ENCODE peak calls at places on chromosomes 16 and 17, in five cellular contexts. Y, N, U, P and L are unnamed samples.
A peak's percentile ranks its signal among the peaks of the same experiment; 100 is the strongest.

GRCh38 chr17:55175788-55176425 is 88.9 kb upstream of the HLF start:
- DNase-seq in Y (no peak), N (no peak), U (no peak), P (no peak), L (no peak)

GRCh38 chr16:28927815-28928214 is 2.8 kb upstream of the RABEP2 start:
- DNase-seq in Y (no peak), N (no peak), U (no peak), P (no peak), L (no peak)

GRCh38 chr17:60311186-60311585 is 80.7 kb downstream of the USP32 start:
- DNase-seq in Y (no peak), N (no peak), U (no peak), P (no peak), L (no peak)

GRCh38 chr17:76643553-76644148 is at the start of gene ST6GALNAC1:
- DNase-seq in Y (no peak), N (no peak), U (no peak), P (no peak), L (no peak)

GRCh38 chr17:61340431-61340830 is 59.2 kb upstream of the TBX2 start:
- DNase-seq in Y (no peak), N (no peak), U (no peak), P (no peak), L (no peak)

GRCh38 chr17:27519550-27519949 is 63.3 kb downstream of the KSR1 start:
- DNase-seq in Y (no peak), N (no peak), U (no peak), P (no peak), L (no peak)

GRCh38 chr17:43608313-43608712 is 53.4 kb downstream of the MEOX1 start:
- DNase-seq in Y (no peak), N (no peak), U (no peak), P (no peak), L (no peak)

GRCh38 chr17:80224683-80225082 is 4.5 kb downstream of the SLC26A11 start:
- DNase-seq in Y (no peak), N (no peak), U (no peak), P (no peak), L (peak; percentile 59)

GRCh38 chr16:66274335-66275110 is 92.0 kb upstream of the CDH5 start:
- DNase-seq in Y (no peak), N (peak; percentile 50), U (no peak), P (no peak), L (no peak)

GRCh38 chr17:65079489-65079900 is 23.0 kb upstream of the GNA13 start:
- DNase-seq in Y (peak; percentile 33), N (no peak), U (no peak), P (no peak), L (no peak)

GRCh38 chr17:9475259-9475658 is 100.4 kb downstream of the STX8 start:
- DNase-seq in Y (peak; percentile 60), N (no peak), U (no peak), P (no peak), L (no peak)

GRCh38 chr16:50666658-50667496 is 14.2 kb downstream of the SNX20 start:
- DNase-seq in Y (no peak), N (peak; percentile 82), U (no peak), P (no peak), L (no peak)

GRCh38 chr17:58277107-58277506 is 3.6 kb downstream of the MPO start:
- DNase-seq in Y (no peak), N (peak; percentile 43), U (no peak), P (peak; percentile 9), L (no peak)

GRCh38 chr17:80956321-80957190 is 35.1 kb upstream of the CHMP6 start:
- DNase-seq in Y (no peak), N (no peak), U (no peak), P (no peak), L (no peak)

GRCh38 chr17:50618300-50618699 is 16.4 kb upstream of the ABCC3 start:
- DNase-seq in Y (no peak), N (no peak), U (no peak), P (no peak), L (no peak)

GRCh38 chr16:85306071-85306792 is 194.0 kb upstream of the CIBAR2 start:
- DNase-seq in Y (peak; percentile 59), N (peak; percentile 88), U (peak; percentile 32), P (no peak), L (peak; percentile 89)

GRCh38 chr17:31389673-31390381 is 1.6 kb upstream of the RAB11FIP4 start:
- DNase-seq in Y (no peak), N (peak; percentile 55), U (no peak), P (no peak), L (no peak)

GRCh38 chr17:4747847-4748246 is 8.1 kb upstream of the CXCL16 start:
- DNase-seq in Y (peak; percentile 16), N (no peak), U (no peak), P (no peak), L (no peak)

GRCh38 chr17:16287563-16288027 is 65.7 kb downstream of the CENPV start:
- DNase-seq in Y (no peak), N (no peak), U (peak; percentile 64), P (no peak), L (no peak)

GRCh38 chr17:8126306-8127066 is 2.6 kb upstream of the HES7 start:
- DNase-seq in Y (no peak), N (peak; percentile 84), U (no peak), P (no peak), L (no peak)

GRCh38 chr17:27379863-27380533 is 76.2 kb upstream of the KSR1 start:
- DNase-seq in Y (peak; percentile 20), N (no peak), U (no peak), P (no peak), L (no peak)

GRCh38 chr16:46947900-46948547 is 25.4 kb downstream of the DNAJA2 start:
- DNase-seq in Y (no peak), N (no peak), U (no peak), P (peak; percentile 20), L (no peak)

GRCh38 chr17:78064708-78065107 is 63.8 kb downstream of the TMC6 start:
- DNase-seq in Y (no peak), N (no peak), U (no peak), P (no peak), L (no peak)

GRCh38 chr17:10251212-10251948 is 53.0 kb upstream of the GAS7 start:
- DNase-seq in Y (no peak), N (no peak), U (no peak), P (no peak), L (no peak)

GRCh38 chr16:57175896-57176295 is 9.9 kb downstream of the PSME3IP1 start:
- DNase-seq in Y (no peak), N (no peak), U (no peak), P (no peak), L (no peak)

GRCh38 chr16:20906871-20907255 is 6.3 kb downstream of the LYRM1 start:
- DNase-seq in Y (no peak), N (no peak), U (no peak), P (no peak), L (no peak)

GRCh38 chr17:3828151-3828851 is 17.7 kb downstream of the NCBP3 start:
- DNase-seq in Y (no peak), N (no peak), U (peak; percentile 72), P (no peak), L (no peak)

GRCh38 chr16:27335349-27336052 is 21.7 kb downstream of the IL4R start:
- DNase-seq in Y (no peak), N (no peak), U (no peak), P (no peak), L (no peak)

GRCh38 chr17:44219126-44219635 is 294 bp downstream of the UBTF start:
- DNase-seq in Y (no peak), N (peak; percentile 86), U (no peak), P (no peak), L (no peak)